ENCODE peak calls at places on chromosome 1, in four cellular contexts. V is activated effector memory CD4-positive, alpha-beta T cell treated with Interleukin-2 at 50 U/mL for 16 hours; A is pons; T is ecto neural progenitor cell. D is an unnamed sample.

GRCh38 chr1:93328809-93329477 is 16.8 kb upstream of the DR1 start:
- DNase-seq in A (peak; percentile 8), T (no peak), V (no peak), D (no peak)

GRCh38 chr1:86645866-86646647 is 58.3 kb upstream of the SH3GLB1 start:
- DNase-seq in T (no peak), V (no peak), A (no peak), D (no peak)

GRCh38 chr1:164583835-164584539 is 25.0 kb downstream of the PBX1 start:
- DNase-seq in A (no peak), T (no peak), V (no peak), D (no peak)

GRCh38 chr1:67769633-67770256 is 63.5 kb downstream of the GNG12 start:
- DNase-seq in V (no peak), A (no peak), T (no peak), D (no peak)

GRCh38 chr1:70930062-70930461 is 117.6 kb downstream of the PTGER3 start:
- DNase-seq in V (no peak), T (no peak), A (no peak), D (no peak)

GRCh38 chr1:5951846-5952410 is 40.3 kb downstream of the NPHP4 start:
- DNase-seq in T (no peak), A (no peak), V (no peak), D (no peak)

GRCh38 chr1:228358039-228358763 is 48.4 kb downstream of the TRIM11 start:
- DNase-seq in A (no peak), V (no peak), T (no peak), D (no peak)

GRCh38 chr1:109185357-109185756 is 28.4 kb upstream of the SARS1 start:
- DNase-seq in A (no peak), T (no peak), V (no peak), D (no peak)

GRCh38 chr1:33610391-33610790 is 137.9 kb downstream of the ZSCAN20 start:
- DNase-seq in A (no peak), V (no peak), T (no peak), D (no peak)

GRCh38 chr1:11567244-11568065 is 86.8 kb downstream of the FBXO2 start:
- DNase-seq in V (no peak), A (no peak), T (no peak), D (peak; percentile 65)

GRCh38 chr1:71566413-71566812 is 485.6 kb upstream of the ZRANB2 start:
- DNase-seq in V (no peak), T (no peak), A (no peak), D (no peak)

GRCh38 chr1:219374636-219375035 is 201.0 kb downstream of the LYPLAL1 start:
- DNase-seq in V (no peak), A (no peak), T (no peak), D (no peak)

GRCh38 chr1:33410091-33410701 is 20.7 kb downstream of the PHC2 start:
- DNase-seq in A (peak; percentile 77), V (no peak), T (peak; percentile 72), D (peak; percentile 26)

GRCh38 chr1:220511785-220512184 is 16.2 kb upstream of the MARK1 start:
- DNase-seq in T (peak; percentile 63), V (no peak), A (no peak), D (peak; percentile 75)

GRCh38 chr1:26041401-26041800 is 4.5 kb downstream of the SLC30A2 start:
- DNase-seq in A (no peak), T (no peak), V (no peak), D (no peak)

D was measured in ELF-1.